ENCODE peak calls at places on chromosomes 13 and 19, in eight cellular contexts. C is left lung, U is GM23338, Q is thoracic aorta, F is IMR-90, M is AG04449, N is tibial nerve, G is dorsolateral prefrontal cortex. H is an unnamed sample.

GRCh38 chr19:2923510-2923909 is 21.3 kb downstream of the ZNF77 start:
- DNase-seq in G (no peak), F (peak; percentile 45), Q (no peak), M (no peak), N (no peak), U (no peak), C (no peak), H (peak; percentile 94)

GRCh38 chr19:54188224-54188871 is 1.0 kb downstream of the MBOAT7 start:
- DNase-seq in C (peak; percentile 63), M (no peak), G (no peak), F (peak; percentile 61), N (no peak), U (peak; percentile 45), Q (no peak), H (no peak)

GRCh38 chr13:113105032-113105993 is at the start of gene F7:
- DNase-seq in C (peak; percentile 48), Q (no peak), N (no peak), M (no peak), U (no peak), F (peak; percentile 45), G (no peak), H (no peak)

GRCh38 chr19:16612631-16613030 is 15.4 kb downstream of the MED26 start:
- DNase-seq in M (no peak), N (no peak), G (no peak), C (no peak), F (no peak), Q (no peak), U (no peak), H (no peak)

GRCh38 chr19:45066921-45067661 is 9.2 kb downstream of the ZNF296 start:
- DNase-seq in G (no peak), C (no peak), U (no peak), M (no peak), N (no peak), Q (no peak), F (no peak), H (no peak)

GRCh38 chr19:43774103-43774939 is 6.5 kb downstream of the KCNN4 start:
- DNase-seq in U (peak; percentile 91), M (no peak), F (peak; percentile 58), C (peak; percentile 87), Q (no peak), G (peak; percentile 71), N (no peak), H (no peak)

GRCh38 chr13:32056316-32056715 is 24.7 kb downstream of the FRY start:
- DNase-seq in C (no peak), F (no peak), N (no peak), G (no peak), U (no peak), M (no peak), Q (no peak), H (no peak)

GRCh38 chr13:20831933-20832332 is 58.2 kb upstream of the EEF1AKMT1 start:
- DNase-seq in Q (no peak), M (no peak), N (no peak), G (no peak), F (no peak), U (no peak), C (no peak), H (no peak)

GRCh38 chr13:97279079-97279411 is 56.9 kb downstream of the MBNL2 start:
- DNase-seq in M (no peak), Q (no peak), N (no peak), U (no peak), C (no peak), G (no peak), F (no peak), H (no peak)

GRCh38 chr19:14059093-14059480 is 2.8 kb downstream of the PALM3 start:
- DNase-seq in F (no peak), Q (no peak), G (no peak), N (no peak), U (peak; percentile 83), M (no peak), C (no peak), H (no peak)

GRCh38 chr19:4208385-4209094 is 20.8 kb upstream of the EBI3 start:
- DNase-seq in Q (no peak), M (no peak), N (no peak), G (no peak), C (no peak), U (peak; percentile 78), F (peak; percentile 43), H (no peak)

DNA sequence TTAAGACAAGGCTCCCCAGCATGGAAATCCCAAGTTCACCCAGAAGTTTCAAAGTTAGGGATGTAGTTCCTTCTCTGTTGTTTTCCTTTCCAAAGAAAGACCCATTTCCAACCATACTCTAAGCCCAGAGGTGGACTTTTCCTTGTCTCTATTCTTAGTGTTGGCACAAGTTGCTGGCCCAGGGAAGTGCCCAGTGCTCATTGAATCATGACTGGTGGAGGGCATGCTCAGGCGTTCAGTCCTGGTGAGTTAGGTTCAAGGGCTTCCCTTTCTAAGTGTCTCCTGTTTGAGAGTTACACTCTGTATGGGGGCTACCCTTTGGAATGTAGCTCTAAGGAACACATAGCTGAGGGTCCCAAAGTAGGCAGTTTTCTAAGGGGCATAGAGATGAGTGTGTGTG is 389.5 kb downstream of the KCNRG start:
- DNase-seq in F (no peak), C (no peak), U (no peak), M (no peak), G (no peak), Q (no peak), N (no peak), H (no peak)
- H3K4me3 ChIP-seq in F (no peak overlapping the region), C (no peak overlapping the region), U (no peak overlapping the region), M (no peak overlapping the region), G (no peak overlapping the region), Q (no peak overlapping the region), N (no peak overlapping the region), H (no peak overlapping the region)

GRCh38 chr19:18939163-18939562 is 1.9 kb downstream of the HOMER3 start:
- DNase-seq in Q (no peak), N (no peak), U (no peak), G (no peak), F (no peak), C (no peak), M (no peak), H (no peak)

GRCh38 chr19:18939922-18940775 is 868 bp downstream of the HOMER3 start:
- DNase-seq in U (peak; percentile 87), C (peak; percentile 85), Q (no peak), N (no peak), M (no peak), G (peak; percentile 42), F (peak; percentile 46), H (no peak)

GRCh38 chr19:18941628-18942354 is 774 bp upstream of the HOMER3 start:
- DNase-seq in U (peak; percentile 66), G (no peak), M (no peak), Q (no peak), C (no peak), N (no peak), F (no peak), H (no peak)

GRCh38 chr19:18942692-18943091 is 1.7 kb upstream of the HOMER3 start:
- DNase-seq in Q (no peak), U (no peak), N (no peak), F (no peak), C (no peak), G (no peak), M (no peak), H (no peak)

DNA sequence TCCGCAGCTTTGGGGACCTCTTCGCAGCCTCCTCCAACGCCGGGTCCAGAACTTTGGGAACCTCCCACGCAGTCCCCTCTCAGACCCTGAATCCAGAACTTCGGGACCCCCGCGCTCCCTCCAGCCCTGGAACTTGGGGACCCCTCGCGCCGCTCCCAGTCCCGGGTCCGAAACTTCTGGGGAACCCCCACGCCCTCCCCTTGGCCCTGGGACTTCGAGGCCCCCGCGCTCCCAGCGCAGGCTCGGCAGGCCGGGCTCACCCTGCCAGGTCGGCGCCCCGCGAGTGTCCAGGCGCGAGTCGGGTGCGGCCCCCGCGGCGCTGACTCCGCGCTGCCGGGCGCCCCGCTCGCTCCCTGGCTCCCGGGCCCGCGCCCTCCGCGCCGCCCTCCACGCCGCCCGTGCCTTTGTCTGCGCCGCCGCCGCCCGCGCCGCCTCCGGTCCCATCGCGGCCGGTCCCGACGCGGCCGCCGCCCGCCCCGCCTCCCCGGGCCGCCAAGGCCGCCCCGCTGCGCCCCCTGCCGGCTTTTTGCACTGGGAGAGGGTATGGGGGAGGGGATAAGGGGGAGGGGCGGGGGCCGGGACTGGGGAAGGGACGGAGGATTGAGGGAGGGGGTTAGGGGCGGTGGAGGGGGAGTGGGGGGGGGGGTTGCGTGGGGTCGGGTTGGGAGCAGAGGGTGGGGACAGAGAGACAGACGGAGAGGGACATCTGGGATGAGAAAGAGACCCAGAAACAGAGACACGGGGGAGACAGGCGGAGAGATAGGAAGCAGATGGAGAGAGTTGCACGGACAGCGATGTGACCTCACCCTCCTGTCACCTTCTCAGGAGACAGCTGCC is at the start of gene HOMER3:
- DNase-seq in F (peak; percentile 39), G (peak; percentile 74), C (peak; percentile 97), N (peak; percentile 76), M (no peak), Q (peak; percentile 22), U (peak; percentile 80), H (no peak)
- TF ChIP-seq CTCF in F (peak; percentile 48), G (no peak), C (no peak), N (peak; percentile 87), M (peak; percentile 60), Q (no peak), U (no peak), H (peak; percentile 50)

GRCh38 chr13:36346222-36347083 is at the start of gene SPART:
- DNase-seq in N (peak; percentile 92), C (peak; percentile 97), F (peak; percentile 88), U (peak; percentile 92), G (peak; percentile 96), Q (peak; percentile 84), M (no peak), H (peak; percentile 67)

GRCh38 chr13:36343766-36344165 is 2.4 kb downstream of the SPART start:
- DNase-seq in U (no peak), F (no peak), G (no peak), M (no peak), Q (no peak), C (no peak), N (no peak), H (no peak)

GRCh38 chr13:36345438-36346221 is 564 bp downstream of the SPART start:
- DNase-seq in M (no peak), F (peak; percentile 92), C (peak; percentile 81), Q (peak; percentile 40), G (peak; percentile 54), U (peak; percentile 86), N (peak; percentile 72), H (peak; percentile 69)

GRCh38 chr13:36344886-36345437 is 1.2 kb downstream of the SPART start:
- DNase-seq in F (no peak), C (no peak), G (no peak), U (peak; percentile 36), Q (no peak), N (no peak), M (no peak), H (no peak)

DNA sequence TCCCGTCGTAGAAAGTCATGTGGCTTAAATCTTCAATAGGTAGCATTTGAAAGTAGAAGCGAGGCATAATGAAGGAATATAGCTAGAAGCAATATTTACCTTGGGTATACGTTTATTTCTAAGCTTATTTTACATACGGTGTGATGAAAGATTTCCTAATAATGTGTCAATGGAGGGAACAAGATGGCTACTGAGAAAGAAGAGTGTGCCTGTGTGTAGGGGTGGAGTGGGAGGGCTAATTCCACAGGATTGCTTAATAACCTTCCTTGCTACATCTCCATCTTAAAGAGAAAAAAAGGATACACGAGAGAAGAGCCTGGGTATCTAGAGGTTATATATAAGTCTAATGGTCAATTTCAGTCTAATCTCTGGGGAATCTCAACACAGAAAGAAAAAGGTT is 2.0 kb downstream of the SPART start:
- DNase-seq in N (no peak), G (no peak), Q (no peak), M (no peak), U (peak; percentile 39), C (no peak), F (peak; percentile 70), H (peak; percentile 23)
- H3K4me3 ChIP-seq in N (peak overlapping the region; percentile 96), G (peak overlapping the region; percentile 78), Q (peak overlapping the region; percentile 78), M (no peak overlapping the region), U (peak overlapping the region; percentile 58), C (peak overlapping the region; percentile 76), F (no peak overlapping the region), H (no peak overlapping the region)

GRCh38 chr19:1523412-1524205 is at the start of gene PLK5:
- DNase-seq in N (no peak), C (no peak), M (no peak), Q (no peak), G (no peak), F (no peak), U (peak; percentile 66), H (no peak)
- TF ChIP-seq CTCF in N (no peak), C (no peak), M (no peak), Q (no peak), G (no peak), F (no peak), U (no peak), H (no peak)